ENCODE peak calls at places on chromosomes 1 and 21, in six cellular contexts. B is foreskin keratinocyte; N is CD4-positive, alpha-beta T cell; U is PC-3; M is AG09319; X is body of pancreas. Q is an unnamed sample.

GRCh38 chr1:155186266-155186954 is 12.8 kb downstream of the TRIM46 start:
- DNase-seq in B (no peak), N (no peak), U (no peak), M (no peak), X (peak), Q (no peak)

GRCh38 chr21:22813201-22813600 is 1815.0 kb downstream of the NCAM2 start:
- DNase-seq in B (no peak), N (no peak), U (no peak), M (no peak), X (no peak), Q (no peak)

GRCh38 chr1:6824665-6825368 is 39.6 kb downstream of the CAMTA1 start:
- DNase-seq in B (no peak), N (no peak), U (no peak), M (no peak), X (no peak), Q (no peak)

GRCh38 chr1:225567789-225568188 is 85.1 kb downstream of the ENAH start:
- DNase-seq in B (no peak), N (no peak), U (peak), M (no peak), X (no peak), Q (no peak)

GRCh38 chr1:111596499-111596898 is 23.1 kb upstream of the RAP1A start:
- DNase-seq in B (no peak), N (peak), U (no peak), M (no peak), X (no peak), Q (no peak)

GRCh38 chr1:161198877-161199431 is at the start of gene ADAMTS4:
- DNase-seq in B (peak), N (no peak), U (no peak), M (peak), X (peak), Q (no peak)

GRCh38 chr1:207336559-207337467 is 15.3 kb downstream of the CD55 start:
- DNase-seq in B (no peak), N (no peak), U (peak), M (no peak), X (no peak), Q (no peak)

GRCh38 chr1:64476251-64476952 is 6.5 kb downstream of the CACHD1 start:
- DNase-seq in B (peak), N (no peak), U (peak), M (peak), X (no peak), Q (no peak)

GRCh38 chr1:164718821-164719220 is 159.8 kb downstream of the PBX1 start:
- DNase-seq in B (no peak), N (no peak), U (peak), M (no peak), X (no peak), Q (no peak)

GRCh38 chr1:227257964-227258363 is 60.3 kb downstream of the CDC42BPA start:
- DNase-seq in B (no peak), N (no peak), U (peak), M (no peak), X (no peak), Q (no peak)
- TF ChIP-seq CTCF in B (no peak), N (no peak), U (peak), M (no peak), X (no peak), Q (no peak)

GRCh38 chr1:67300561-67300960 is 7.1 kb upstream of the IL12RB2 start:
- DNase-seq in B (no peak), N (no peak), U (no peak), M (no peak), X (no peak), Q (no peak)

GRCh38 chr1:67304023-67304422 is 3.6 kb upstream of the IL12RB2 start:
- DNase-seq in B (no peak), N (no peak), U (no peak), M (no peak), X (no peak), Q (no peak)

GRCh38 chr1:67294836-67295622 is 12.6 kb upstream of the IL12RB2 start:
- DNase-seq in B (no peak), N (no peak), U (no peak), M (no peak), X (no peak), Q (no peak)

GRCh38 chr1:67299296-67299695 is 8.4 kb upstream of the IL12RB2 start:
- DNase-seq in B (no peak), N (no peak), U (no peak), M (no peak), X (no peak), Q (no peak)

GRCh38 chr1:67298762-67299161 is 8.9 kb upstream of the IL12RB2 start:
- DNase-seq in B (no peak), N (no peak), U (no peak), M (no peak), X (no peak), Q (no peak)
- TF ChIP-seq CTCF in B (no peak), N (no peak), U (no peak), M (no peak), X (no peak), Q (peak)

GRCh38 chr1:162304736-162305135 is 71.9 kb downstream of the SPATA46 start:
- DNase-seq in B (no peak), N (no peak), U (no peak), M (no peak), X (no peak), Q (no peak)
- TF ChIP-seq CTCF in B (no peak), N (no peak), U (no peak), M (no peak), X (no peak), Q (no peak)

DNA sequence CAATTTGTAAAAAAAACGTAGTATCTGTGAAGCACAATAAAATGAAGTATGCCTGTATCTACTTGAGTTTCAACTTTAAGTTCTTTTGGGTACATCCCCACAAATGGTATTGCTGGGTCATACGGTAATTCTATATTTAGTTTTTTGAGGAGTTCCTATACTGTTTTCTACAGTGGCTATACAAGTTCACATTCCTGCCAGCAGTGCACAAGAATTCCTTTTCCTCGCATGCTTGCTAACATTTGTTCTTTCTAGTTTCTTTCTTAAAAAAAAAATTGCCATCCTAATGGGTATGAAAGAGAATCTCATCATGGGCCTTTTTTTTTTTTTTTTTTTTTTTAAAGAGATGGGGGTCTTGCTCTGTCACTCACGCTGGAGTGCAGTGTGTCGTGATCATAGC is 41.9 kb downstream of the UCK2 start:
- DNase-seq in B (no peak), N (no peak), U (no peak), M (no peak), X (no peak), Q (no peak)
- TF ChIP-seq CTCF in B (no peak), N (no peak), U (no peak), M (peak), X (no peak), Q (peak)